ENCODE peak calls at places on chromosome 11, in nine cellular contexts. One of them, this sample, is unnamed.

GRCh38 chr11:66570117-66570825 is 1.9 kb upstream of the CTSF start:
- DNase-seq in right lobe of liver: no peak
- DNase-seq in right atrium auricular region: no peak
- DNase-seq in cardiac muscle cell: no peak
- DNase-seq in kidney: peak; percentile 2
- DNase-seq in CD4-positive, alpha-beta memory T cell: no peak
- DNase-seq in HCT116: no peak
- DNase-seq in pancreas: no peak
- DNase-seq in keratinocyte: no peak
- DNase-seq in this sample: no peak

GRCh38 chr11:21948876-21949275 is 244.0 kb upstream of the ANO5 start:
- DNase-seq in keratinocyte: no peak
- DNase-seq in HCT116: no peak
- DNase-seq in cardiac muscle cell: no peak
- DNase-seq in kidney: no peak
- DNase-seq in right lobe of liver: no peak
- DNase-seq in right atrium auricular region: no peak
- DNase-seq in CD4-positive, alpha-beta memory T cell: no peak
- DNase-seq in pancreas: no peak
- DNase-seq in this sample: no peak

GRCh38 chr11:71476926-71477636 is 24.1 kb downstream of the NADSYN1 start:
- DNase-seq in HCT116: no peak
- DNase-seq in right lobe of liver: no peak
- DNase-seq in right atrium auricular region: no peak
- DNase-seq in pancreas: no peak
- DNase-seq in cardiac muscle cell: no peak
- DNase-seq in CD4-positive, alpha-beta memory T cell: no peak
- DNase-seq in kidney: peak; percentile 55
- DNase-seq in keratinocyte: no peak
- DNase-seq in this sample: no peak

GRCh38 chr11:70091651-70092050 is 13.5 kb downstream of the ANO1 start:
- DNase-seq in right lobe of liver: no peak
- DNase-seq in right atrium auricular region: no peak
- DNase-seq in CD4-positive, alpha-beta memory T cell: no peak
- DNase-seq in cardiac muscle cell: no peak
- DNase-seq in kidney: no peak
- DNase-seq in HCT116: no peak
- DNase-seq in pancreas: no peak
- DNase-seq in keratinocyte: no peak
- DNase-seq in this sample: no peak

GRCh38 chr11:33706546-33706945 is 5.9 kb upstream of the C11orf91 start:
- DNase-seq in CD4-positive, alpha-beta memory T cell: no peak
- DNase-seq in right atrium auricular region: no peak
- DNase-seq in keratinocyte: no peak
- DNase-seq in kidney: no peak
- DNase-seq in cardiac muscle cell: peak; percentile 55
- DNase-seq in right lobe of liver: no peak
- DNase-seq in pancreas: no peak
- DNase-seq in HCT116: no peak
- DNase-seq in this sample: no peak

GRCh38 chr11:16321148-16321547 is 35.2 kb downstream of the SOX6 start:
- DNase-seq in keratinocyte: peak; percentile 13
- DNase-seq in cardiac muscle cell: no peak
- DNase-seq in CD4-positive, alpha-beta memory T cell: no peak
- DNase-seq in right atrium auricular region: no peak
- DNase-seq in right lobe of liver: no peak
- DNase-seq in HCT116: no peak
- DNase-seq in kidney: no peak
- DNase-seq in pancreas: no peak
- DNase-seq in this sample: no peak

GRCh38 chr11:67438121-67438902 is 830 bp upstream of the PTPRCAP start:
- DNase-seq in right lobe of liver: no peak
- DNase-seq in cardiac muscle cell: no peak
- DNase-seq in pancreas: peak; percentile 80
- DNase-seq in right atrium auricular region: no peak
- DNase-seq in kidney: peak; percentile 91
- DNase-seq in keratinocyte: no peak
- DNase-seq in HCT116: no peak
- DNase-seq in CD4-positive, alpha-beta memory T cell: peak; percentile 77
- DNase-seq in this sample: no peak

GRCh38 chr11:104858882-104859735 is 39.2 kb downstream of the CASP12 start:
- DNase-seq in keratinocyte: no peak
- DNase-seq in kidney: no peak
- DNase-seq in HCT116: no peak
- DNase-seq in right lobe of liver: no peak
- DNase-seq in cardiac muscle cell: no peak
- DNase-seq in right atrium auricular region: no peak
- DNase-seq in pancreas: no peak
- DNase-seq in CD4-positive, alpha-beta memory T cell: peak; percentile 29
- DNase-seq in this sample: no peak

GRCh38 chr11:114063149-114063828 is 3.8 kb downstream of the ZBTB16 start:
- DNase-seq in right lobe of liver: no peak
- DNase-seq in pancreas: no peak
- DNase-seq in keratinocyte: no peak
- DNase-seq in right atrium auricular region: no peak
- DNase-seq in CD4-positive, alpha-beta memory T cell: no peak
- DNase-seq in HCT116: no peak
- DNase-seq in cardiac muscle cell: no peak
- DNase-seq in kidney: no peak
- DNase-seq in this sample: no peak

GRCh38 chr11:114063829-114064201 is 4.3 kb downstream of the ZBTB16 start:
- DNase-seq in HCT116: no peak
- DNase-seq in kidney: no peak
- DNase-seq in CD4-positive, alpha-beta memory T cell: no peak
- DNase-seq in cardiac muscle cell: no peak
- DNase-seq in right atrium auricular region: no peak
- DNase-seq in keratinocyte: no peak
- DNase-seq in pancreas: no peak
- DNase-seq in right lobe of liver: no peak
- DNase-seq in this sample: no peak

GRCh38 chr11:114066046-114066648 is 6.6 kb downstream of the ZBTB16 start:
- DNase-seq in CD4-positive, alpha-beta memory T cell: peak; percentile 64
- DNase-seq in right lobe of liver: no peak
- DNase-seq in cardiac muscle cell: no peak
- DNase-seq in keratinocyte: no peak
- DNase-seq in right atrium auricular region: no peak
- DNase-seq in kidney: no peak
- DNase-seq in pancreas: no peak
- DNase-seq in HCT116: no peak
- DNase-seq in this sample: no peak

GRCh38 chr11:114064216-114064615 is 4.7 kb downstream of the ZBTB16 start:
- DNase-seq in kidney: no peak
- DNase-seq in keratinocyte: no peak
- DNase-seq in CD4-positive, alpha-beta memory T cell: no peak
- DNase-seq in cardiac muscle cell: no peak
- DNase-seq in HCT116: no peak
- DNase-seq in right lobe of liver: peak; percentile 69
- DNase-seq in pancreas: no peak
- DNase-seq in right atrium auricular region: no peak
- DNase-seq in this sample: no peak

GRCh38 chr11:114065094-114065493 is 5.6 kb downstream of the ZBTB16 start:
- DNase-seq in right lobe of liver: no peak
- DNase-seq in HCT116: no peak
- DNase-seq in CD4-positive, alpha-beta memory T cell: no peak
- DNase-seq in kidney: no peak
- DNase-seq in keratinocyte: no peak
- DNase-seq in pancreas: no peak
- DNase-seq in cardiac muscle cell: no peak
- DNase-seq in right atrium auricular region: no peak
- DNase-seq in this sample: no peak
- H3K4me1 ChIP-seq in right lobe of liver: peaks cover 9% of the 10 kb centered on the region
- H3K4me1 ChIP-seq in HCT116: no peaks in the 10 kb centered on the region
- H3K4me1 ChIP-seq in CD4-positive, alpha-beta memory T cell: peaks cover 7% of the 10 kb centered on the region
- H3K4me1 ChIP-seq in kidney: peaks cover 24% of the 10 kb centered on the region
- H3K4me1 ChIP-seq in keratinocyte: peaks cover 6% of the 10 kb centered on the region
- H3K4me1 ChIP-seq in pancreas: peaks cover 17% of the 10 kb centered on the region
- H3K4me1 ChIP-seq in cardiac muscle cell: peaks cover 3% of the 10 kb centered on the region
- H3K4me1 ChIP-seq in right atrium auricular region: no peaks in the 10 kb centered on the region
- H3K4me1 ChIP-seq in this sample: no peaks in the 10 kb centered on the region

GRCh38 chr11:3357302-3357701 is 21.6 kb downstream of the ZNF195 start:
- DNase-seq in CD4-positive, alpha-beta memory T cell: no peak
- DNase-seq in right atrium auricular region: no peak
- DNase-seq in pancreas: no peak
- DNase-seq in keratinocyte: no peak
- DNase-seq in HCT116: no peak
- DNase-seq in cardiac muscle cell: no peak
- DNase-seq in kidney: no peak
- DNase-seq in right lobe of liver: no peak
- DNase-seq in this sample: no peak

GRCh38 chr11:3359092-3359824 is 19.7 kb downstream of the ZNF195 start:
- DNase-seq in pancreas: no peak
- DNase-seq in right lobe of liver: no peak
- DNase-seq in keratinocyte: no peak
- DNase-seq in right atrium auricular region: no peak
- DNase-seq in CD4-positive, alpha-beta memory T cell: no peak
- DNase-seq in cardiac muscle cell: no peak
- DNase-seq in kidney: no peak
- DNase-seq in HCT116: no peak
- DNase-seq in this sample: no peak

GRCh38 chr11:3356858-3357257 is 22.1 kb downstream of the ZNF195 start:
- DNase-seq in right lobe of liver: no peak
- DNase-seq in right atrium auricular region: no peak
- DNase-seq in HCT116: no peak
- DNase-seq in kidney: no peak
- DNase-seq in keratinocyte: no peak
- DNase-seq in cardiac muscle cell: no peak
- DNase-seq in pancreas: no peak
- DNase-seq in CD4-positive, alpha-beta memory T cell: no peak
- DNase-seq in this sample: no peak

GRCh38 chr11:3353066-3353465 is 25.9 kb downstream of the ZNF195 start:
- DNase-seq in CD4-positive, alpha-beta memory T cell: no peak
- DNase-seq in right atrium auricular region: no peak
- DNase-seq in kidney: no peak
- DNase-seq in right lobe of liver: no peak
- DNase-seq in pancreas: no peak
- DNase-seq in cardiac muscle cell: no peak
- DNase-seq in keratinocyte: no peak
- DNase-seq in HCT116: no peak
- DNase-seq in this sample: no peak

DNA sequence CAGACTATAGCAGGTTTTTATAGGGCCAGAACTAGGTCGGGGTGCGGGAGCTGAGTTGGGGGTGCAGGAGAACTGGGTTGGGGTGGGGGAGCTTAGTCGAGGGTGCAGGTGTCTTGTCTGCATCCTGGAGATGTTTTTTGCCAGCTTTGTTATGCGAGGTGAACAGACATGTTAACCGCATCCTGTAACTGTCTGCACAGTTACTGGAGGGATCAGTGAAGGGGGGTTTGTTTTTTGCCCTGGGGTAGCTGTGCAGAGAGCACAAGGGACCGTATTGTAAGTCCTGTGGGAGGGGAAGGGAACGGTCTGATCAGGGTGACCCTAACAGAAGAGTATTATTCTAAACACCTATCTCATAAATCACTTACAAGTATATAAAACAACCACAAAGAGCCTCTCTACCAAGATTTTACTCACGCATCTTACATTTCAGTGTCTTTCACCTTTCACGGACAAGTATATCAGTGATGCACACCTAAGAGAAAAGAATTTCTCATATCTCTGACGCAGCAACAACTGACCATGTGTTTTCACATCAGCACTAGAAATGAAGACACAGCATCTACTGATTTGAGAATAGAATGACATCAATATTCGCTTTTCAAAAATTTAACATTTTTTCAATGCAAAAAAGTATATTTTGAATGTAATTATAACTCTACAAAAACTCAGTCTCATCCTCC is 20.8 kb downstream of the ZNF195 start:
- DNase-seq in kidney: no peak
- DNase-seq in right lobe of liver: no peak
- DNase-seq in pancreas: no peak
- DNase-seq in HCT116: no peak
- DNase-seq in right atrium auricular region: no peak
- DNase-seq in cardiac muscle cell: no peak
- DNase-seq in CD4-positive, alpha-beta memory T cell: no peak
- DNase-seq in keratinocyte: no peak
- DNase-seq in this sample: no peak
- H3K9me3 ChIP-seq in kidney: peaks cover 77% of the 10 kb centered on the region
- H3K9me3 ChIP-seq in right lobe of liver: peaks cover 58% of the 10 kb centered on the region
- H3K9me3 ChIP-seq in pancreas: peaks cover 11% of the 10 kb centered on the region
- H3K9me3 ChIP-seq in HCT116: peaks cover 24% of the 10 kb centered on the region
- H3K9me3 ChIP-seq in right atrium auricular region: peaks cover 17% of the 10 kb centered on the region
- H3K9me3 ChIP-seq in cardiac muscle cell: peaks cover 7% of the 10 kb centered on the region
- H3K9me3 ChIP-seq in CD4-positive, alpha-beta memory T cell: peaks cover 63% of the 10 kb centered on the region
- H3K9me3 ChIP-seq in keratinocyte: peaks cover 62% of the 10 kb centered on the region
- H3K9me3 ChIP-seq in this sample: no peaks in the 10 kb centered on the region

DNA sequence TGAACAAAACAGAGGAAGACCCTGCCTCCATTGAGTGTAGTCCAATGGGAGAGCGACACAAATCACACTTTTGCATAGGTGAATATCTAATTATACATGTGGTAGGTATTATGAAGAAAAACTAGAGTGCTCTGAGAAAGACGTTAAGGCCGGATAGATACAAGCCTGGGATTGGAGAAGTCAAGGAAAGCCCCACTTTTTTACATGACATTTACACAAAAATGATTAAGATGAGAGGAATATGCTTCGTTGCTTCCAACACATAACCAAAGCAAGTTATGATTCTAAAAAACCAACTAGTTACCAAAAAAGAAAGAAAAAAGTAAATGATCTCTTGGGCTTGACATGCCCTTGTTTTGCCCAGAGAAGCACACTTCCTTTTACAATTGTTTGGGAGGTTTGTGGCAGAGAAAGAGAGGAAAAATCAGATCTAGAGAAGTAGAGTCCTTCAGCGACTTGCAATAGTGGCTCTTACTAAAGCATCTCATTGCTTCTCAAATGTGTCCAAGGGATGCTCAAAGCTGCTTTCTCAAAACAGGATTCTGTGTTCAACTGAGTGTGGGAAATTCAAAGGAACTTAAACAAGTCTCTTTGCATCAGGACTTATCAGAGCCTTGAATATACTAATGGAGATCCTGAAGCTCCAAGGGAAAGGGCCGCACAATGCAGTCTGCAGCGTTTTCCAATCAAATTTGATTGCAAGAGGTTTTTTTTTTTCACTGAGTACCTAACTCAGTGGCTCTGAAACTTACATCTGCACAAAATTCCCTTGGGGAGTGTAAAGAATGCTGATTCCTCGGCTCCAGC is 38.8 kb downstream of the FLI1 start:
- DNase-seq in keratinocyte: no peak
- DNase-seq in right atrium auricular region: no peak
- DNase-seq in pancreas: no peak
- DNase-seq in CD4-positive, alpha-beta memory T cell: no peak
- DNase-seq in cardiac muscle cell: no peak
- DNase-seq in right lobe of liver: no peak
- DNase-seq in kidney: no peak
- DNase-seq in HCT116: no peak
- DNase-seq in this sample: no peak
- H3K4me1 ChIP-seq in keratinocyte: no peaks in the 10 kb centered on the region
- H3K4me1 ChIP-seq in right atrium auricular region: no peaks in the 10 kb centered on the region
- H3K4me1 ChIP-seq in pancreas: no peaks in the 10 kb centered on the region
- H3K4me1 ChIP-seq in CD4-positive, alpha-beta memory T cell: peaks cover 100% of the 10 kb centered on the region
- H3K4me1 ChIP-seq in cardiac muscle cell: peaks cover 6% of the 10 kb centered on the region
- H3K4me1 ChIP-seq in right lobe of liver: no peaks in the 10 kb centered on the region
- H3K4me1 ChIP-seq in kidney: peaks cover 14% of the 10 kb centered on the region
- H3K4me1 ChIP-seq in HCT116: no peaks in the 10 kb centered on the region
- H3K4me1 ChIP-seq in this sample: no peaks in the 10 kb centered on the region

DNA sequence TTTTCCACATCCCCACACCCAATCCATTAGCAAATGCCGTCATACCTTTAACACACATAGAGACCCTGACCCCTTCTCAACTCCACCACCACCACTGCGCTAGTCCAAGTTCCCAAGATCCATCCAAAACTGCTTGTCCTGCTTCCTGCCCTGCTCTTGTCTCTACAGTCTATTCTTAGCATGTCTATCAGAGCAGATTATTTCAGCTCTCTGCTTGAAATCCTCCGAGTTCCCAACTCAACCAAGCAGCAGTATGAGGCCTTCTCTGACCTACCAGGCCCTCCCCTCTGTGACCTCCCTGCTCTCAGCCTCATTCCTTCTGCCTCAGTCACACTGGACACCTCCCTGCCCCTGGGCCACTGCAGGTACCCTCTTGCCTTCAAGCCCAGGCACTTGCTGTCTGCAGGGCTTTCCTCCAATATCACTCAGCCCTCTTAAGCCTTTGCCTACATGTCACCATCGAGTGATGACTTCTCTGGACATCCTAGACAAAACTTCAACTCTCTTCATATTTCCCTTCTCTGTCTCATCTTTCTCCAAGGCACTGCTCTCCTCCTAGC is 134.6 kb downstream of the SPATA19 start:
- DNase-seq in right lobe of liver: no peak
- DNase-seq in cardiac muscle cell: no peak
- DNase-seq in HCT116: no peak
- DNase-seq in right atrium auricular region: no peak
- DNase-seq in pancreas: no peak
- DNase-seq in keratinocyte: no peak
- DNase-seq in CD4-positive, alpha-beta memory T cell: no peak
- DNase-seq in kidney: no peak
- DNase-seq in this sample: no peak
- H3K9me3 ChIP-seq in right lobe of liver: no peaks in the 10 kb centered on the region
- H3K9me3 ChIP-seq in cardiac muscle cell: no peaks in the 10 kb centered on the region
- H3K9me3 ChIP-seq in HCT116: no peaks in the 10 kb centered on the region
- H3K9me3 ChIP-seq in right atrium auricular region: no peaks in the 10 kb centered on the region
- H3K9me3 ChIP-seq in pancreas: no peaks in the 10 kb centered on the region
- H3K9me3 ChIP-seq in keratinocyte: peaks cover 4% of the 10 kb centered on the region
- H3K9me3 ChIP-seq in CD4-positive, alpha-beta memory T cell: no peaks in the 10 kb centered on the region
- H3K9me3 ChIP-seq in kidney: no peaks in the 10 kb centered on the region
- H3K9me3 ChIP-seq in this sample: no peaks in the 10 kb centered on the region